ENCODE peak calls at places on chromosomes 11 and 22, in seven cellular contexts. X is caudate nucleus, H is cardiac muscle cell, L is ELR, E is GOT3, J is HT-29, Q is amniotic stem cell. Y is an unnamed sample.

GRCh38 chr11:15793032-15793996 is 563.0 kb downstream of the SOX6 start:
- DNase-seq in X (no peak), H (peak; percentile 50), L (peak; percentile 60), E (no peak), J (no peak), Q (no peak), Y (no peak)

GRCh38 chr11:112297248-112297866 is 36.7 kb upstream of the PLET1 start:
- DNase-seq in X (no peak), H (no peak), L (no peak), E (no peak), J (no peak), Q (no peak), Y (no peak)

GRCh38 chr22:38505595-38506117 is 455 bp downstream of the DDX17 start:
- DNase-seq in X (peak; percentile 53), H (peak; percentile 81), L (peak; percentile 53), E (no peak), J (peak; percentile 51), Q (peak; percentile 29), Y (peak; percentile 65)

GRCh38 chr11:113473983-113474361 is 1.2 kb downstream of the DRD2 start:
- DNase-seq in X (no peak), H (no peak), L (no peak), E (no peak), J (no peak), Q (no peak), Y (no peak)

GRCh38 chr11:10354389-10354788 is 49.5 kb downstream of the ADM start:
- DNase-seq in X (no peak), H (no peak), L (no peak), E (no peak), J (no peak), Q (no peak), Y (no peak)

GRCh38 chr11:65625628-65626342 is 10.2 kb downstream of the PCNX3 start:
- DNase-seq in X (peak; percentile 58), H (peak; percentile 50), L (peak; percentile 49), E (no peak), J (peak; percentile 62), Q (no peak), Y (peak; percentile 34)

GRCh38 chr22:49152146-49152929 is 675.3 kb downstream of the BRD1 start:
- DNase-seq in X (no peak), H (no peak), L (no peak), E (no peak), J (no peak), Q (no peak), Y (no peak)

GRCh38 chr11:104795511-104796213 is 102.6 kb downstream of the CASP12 start:
- DNase-seq in X (no peak), H (no peak), L (no peak), E (no peak), J (no peak), Q (no peak), Y (no peak)

GRCh38 chr11:106424111-106424510 is 346.6 kb downstream of the AASDHPPT start:
- DNase-seq in X (no peak), H (peak; percentile 74), L (peak; percentile 89), E (no peak), J (no peak), Q (peak; percentile 31), Y (no peak)

Y was measured in Calu3.